ENCODE peak calls at places on chromosomes 7 and 10, in eight cellular contexts. E, U, Y, M, W, S, J and Z are unnamed samples. For H3K4me1, the result is how much of the 10 kb centered on the place peaks cover.

GRCh38 chr10:44935201-44935960 is 24.2 kb upstream of the RASSF4 start:
- DNase-seq in J (peak), W (no peak), S (no peak), M (no peak), Y (no peak), U (no peak), E (peak), Z (no peak)

GRCh38 chr7:17680943-17681351 is 259.3 kb downstream of the SNX13 start:
- DNase-seq in E (peak), J (peak), S (peak), Y (no peak), W (no peak), U (peak), M (peak), Z (no peak)

GRCh38 chr7:75739796-75740672 is 1.3 kb upstream of the HIP1 start:
- DNase-seq in U (no peak), M (no peak), W (no peak), J (no peak), S (no peak), E (peak), Y (no peak), Z (no peak)

GRCh38 chr7:103011650-103012049 is 62.9 kb downstream of the FBXL13 start:
- DNase-seq in M (no peak), S (no peak), Y (no peak), U (no peak), J (no peak), W (no peak), E (peak), Z (no peak)

GRCh38 chr10:13740416-13740815 is 153.7 kb downstream of the PRPF18 start:
- DNase-seq in Y (no peak), S (no peak), M (no peak), E (no peak), W (no peak), J (no peak), U (no peak), Z (no peak)

GRCh38 chr10:69631566-69631965 is 1.5 kb downstream of the FAM241B start:
- DNase-seq in W (no peak), J (no peak), U (no peak), M (no peak), S (no peak), Y (no peak), E (no peak), Z (no peak)

GRCh38 chr7:24980695-24981543 is 941 bp upstream of the OSBPL3 start:
- DNase-seq in U (no peak), W (peak), M (no peak), S (peak), J (peak), E (peak), Y (peak), Z (peak)

GRCh38 chr7:138670594-138670993 is 30.6 kb downstream of the SVOPL start:
- DNase-seq in W (no peak), U (no peak), S (no peak), E (no peak), M (no peak), J (no peak), Y (no peak), Z (no peak)

GRCh38 chr7:106057962-106058901 is 53.9 kb downstream of the SYPL1 start:
- DNase-seq in S (peak), U (peak), M (no peak), E (no peak), W (no peak), J (peak), Y (peak), Z (no peak)

GRCh38 chr10:110733256-110733952 is 89.3 kb downstream of the RBM20 start:
- DNase-seq in Y (no peak), S (no peak), U (no peak), W (no peak), E (no peak), M (no peak), J (peak), Z (no peak)

GRCh38 chr7:37921340-37921805 is 933 bp downstream of the EPDR1 start:
- DNase-seq in E (peak), M (no peak), J (no peak), S (peak), U (no peak), Y (no peak), W (no peak), Z (peak)

GRCh38 chr7:134992626-134993179 is 6.4 kb downstream of the AGBL3 start:
- DNase-seq in W (no peak), U (peak), M (no peak), E (peak), S (no peak), J (no peak), Y (no peak), Z (no peak)

GRCh38 chr7:99469381-99470065 is 3.2 kb upstream of the ZNF789 start:
- DNase-seq in Y (no peak), E (no peak), S (peak), J (no peak), M (no peak), U (no peak), W (no peak), Z (no peak)

GRCh38 chr10:100370561-100370975 is 23.5 kb downstream of the SCD start:
- DNase-seq in U (no peak), M (peak), Y (no peak), E (no peak), J (peak), W (no peak), S (no peak), Z (no peak)

GRCh38 chr7:8131694-8132605 is 130.0 kb downstream of the ICA1 start:
- DNase-seq in S (no peak), M (no peak), J (no peak), U (peak), E (no peak), W (no peak), Y (no peak), Z (no peak)

GRCh38 chr7:128350708-128351295 is 7.1 kb upstream of the RBM28 start:
- DNase-seq in U (no peak), S (no peak), W (no peak), M (no peak), Y (no peak), J (no peak), E (no peak), Z (no peak)

GRCh38 chr7:55019691-55020480 is 1.1 kb downstream of the EGFR start:
- DNase-seq in W (no peak), Y (no peak), J (peak), U (no peak), E (no peak), M (no peak), S (peak), Z (peak)

GRCh38 chr7:124489925-124490324 is 275.7 kb downstream of the GPR37 start:
- DNase-seq in U (no peak), J (no peak), S (no peak), W (no peak), E (no peak), Y (no peak), M (no peak), Z (no peak)

GRCh38 chr7:121313793-121314676 is 14.8 kb upstream of the WNT16 start:
- DNase-seq in Y (no peak), M (peak), E (peak), J (no peak), W (no peak), U (no peak), S (no peak), Z (no peak)

GRCh38 chr7:158025651-158026600 is 561.7 kb downstream of the PTPRN2 start:
- DNase-seq in Y (no peak), E (no peak), S (peak), J (no peak), W (peak), M (no peak), U (no peak), Z (peak)

GRCh38 chr10:114402871-114403544 is 1.3 kb downstream of the AFAP1L2 start:
- DNase-seq in E (no peak), S (peak), J (peak), W (no peak), Y (no peak), M (no peak), U (no peak), Z (no peak)

GRCh38 chr10:124674768-124675222 is 69.4 kb downstream of the FAM53B start:
- DNase-seq in U (no peak), S (no peak), W (no peak), Y (no peak), J (no peak), E (no peak), M (no peak), Z (no peak)

GRCh38 chr7:116138202-116138801 is 72.0 kb upstream of the TES start:
- DNase-seq in W (no peak), E (peak), M (peak), S (peak), U (peak), Y (no peak), J (peak), Z (no peak)

GRCh38 chr10:17199351-17199804 is 2.1 kb downstream of the TRDMT1 start:
- DNase-seq in Y (no peak), S (peak), U (no peak), E (peak), M (no peak), W (no peak), J (peak), Z (no peak)

DNA sequence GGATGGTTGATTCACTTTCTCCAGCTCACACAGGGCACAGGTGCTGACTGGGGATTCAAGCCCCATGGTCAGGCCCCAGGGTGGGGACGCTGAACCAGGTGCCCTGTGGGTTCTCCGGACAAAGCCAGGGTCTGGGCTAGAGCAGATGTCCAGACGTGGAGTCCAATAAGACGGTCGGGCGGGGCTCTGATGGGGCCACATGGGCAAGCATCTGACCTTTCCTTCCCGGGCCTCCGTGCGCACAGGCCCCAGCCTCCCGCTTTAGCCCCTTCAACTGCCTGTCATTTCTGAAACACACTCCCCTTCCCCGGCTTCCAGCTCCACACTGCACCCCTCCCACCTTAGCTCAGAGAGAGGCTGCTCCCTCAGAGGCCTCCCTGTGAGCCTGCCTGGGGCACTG is 153.0 kb upstream of the PPP2R2D start:
- DNase-seq in S (no peak), J (no peak), Y (no peak), W (no peak), E (no peak), M (no peak), U (no peak), Z (peak)
- H3K4me1 ChIP-seq in S (half or more), J (under half), Y (under half), W (under half), E (under half), M (under half), U (under half), Z (under half)

DNA sequence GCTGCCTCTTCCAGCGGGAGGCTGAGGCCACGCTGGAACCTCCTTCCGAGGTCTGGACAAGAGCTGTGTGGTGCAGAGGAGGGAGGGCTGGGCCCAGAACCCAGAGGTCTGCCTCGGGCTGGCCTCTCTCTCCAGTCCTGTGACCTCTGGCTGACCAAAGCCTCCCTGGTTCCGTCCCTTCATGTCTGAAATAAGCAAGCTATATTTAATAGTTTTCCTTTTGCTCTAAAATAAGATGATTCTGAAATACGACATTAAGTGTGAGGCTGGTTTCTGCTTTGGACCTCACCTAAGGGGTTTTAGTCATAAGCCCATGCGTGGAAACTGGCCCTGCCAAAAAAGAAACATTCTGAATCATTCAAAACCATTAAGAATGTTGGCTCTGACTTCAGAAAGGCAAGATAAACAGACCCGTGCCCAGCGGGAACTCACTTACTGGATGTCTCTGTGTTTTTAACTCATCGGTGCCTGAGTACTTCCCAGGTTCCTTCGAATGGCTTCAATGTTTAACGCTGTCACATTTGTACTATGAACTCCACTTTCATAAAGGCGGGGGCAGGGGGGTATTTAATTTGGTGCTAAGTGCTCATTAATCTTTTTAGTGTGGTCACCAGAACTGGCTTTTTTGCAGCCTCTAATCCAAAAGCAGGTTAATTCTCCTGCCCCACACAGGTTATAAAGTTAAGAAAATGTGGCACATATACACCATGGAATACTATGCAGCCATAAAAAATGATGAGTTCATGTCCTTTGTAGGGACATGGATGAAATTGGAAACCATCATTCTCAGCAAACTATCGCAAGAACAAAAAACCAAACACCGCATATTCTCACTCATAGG is 157.5 kb upstream of the KLF14 start:
- DNase-seq in M (peak), U (no peak), W (no peak), E (peak), J (peak), S (no peak), Y (no peak), Z (peak)
- H3K4me3 ChIP-seq in M (no peak), U (no peak), W (peak), E (no peak), J (peak), S (no peak), Y (peak), Z (peak)

GRCh38 chr10:66322777-66323176 is 603.1 kb upstream of the LRRTM3 start:
- DNase-seq in W (no peak), U (no peak), M (no peak), J (no peak), E (no peak), Y (no peak), S (no peak), Z (no peak)
- H3K27ac ChIP-seq in W (no peak), U (no peak), M (no peak), J (no peak), E (peak), Y (no peak), S (no peak), Z (no peak)

GRCh38 chr7:26331789-26332188 is 40.1 kb downstream of the SNX10 start:
- DNase-seq in J (no peak), E (no peak), U (no peak), S (no peak), M (no peak), W (no peak), Y (no peak), Z (no peak)
- H3K4me1 ChIP-seq in J (under half), E (under half), U (under half), S (under half), M (under half), W (under half), Y (under half), Z (under half)

DNA sequence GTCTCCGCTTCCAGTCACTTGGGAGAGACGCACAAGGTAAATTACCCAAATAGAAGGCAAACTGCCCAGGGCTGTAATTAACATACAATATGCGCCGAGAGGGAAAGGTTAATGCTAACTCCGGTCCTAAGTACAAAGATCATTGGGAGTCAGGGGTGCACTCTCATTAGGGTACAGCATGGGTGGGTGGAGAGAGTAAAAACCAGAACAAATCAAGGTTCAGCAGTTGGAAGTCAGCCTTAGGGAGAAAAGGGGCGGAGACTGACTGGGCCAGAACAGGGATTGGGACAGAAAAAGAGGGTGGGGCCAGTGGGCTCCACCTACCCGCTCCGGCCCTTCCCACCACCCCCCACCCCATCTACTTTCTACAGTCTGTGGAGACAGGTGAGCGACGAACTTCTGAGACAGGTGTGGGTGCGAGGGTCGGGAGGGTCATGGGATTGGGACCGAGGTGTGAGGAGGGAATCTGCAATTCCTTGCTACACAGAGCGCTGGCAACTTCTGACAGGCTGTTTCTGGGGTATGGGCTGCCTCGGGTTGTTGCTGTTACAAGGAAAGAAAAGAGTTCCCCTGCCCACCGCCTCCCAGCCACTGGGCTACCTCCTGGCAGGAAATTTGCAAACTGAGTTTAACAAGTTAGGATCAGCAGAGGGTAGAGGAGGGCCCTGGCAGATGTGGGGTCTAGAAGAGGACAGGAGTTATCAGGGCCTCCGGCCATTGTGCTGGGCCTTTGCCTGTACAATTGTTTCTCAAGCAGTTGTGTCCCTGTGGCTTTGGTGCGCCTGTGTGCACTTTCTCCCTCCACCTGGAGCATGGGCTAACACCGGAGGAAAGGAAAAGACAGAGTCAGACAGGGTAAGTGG is at the start of gene TMEM139:
- DNase-seq in Y (no peak), J (no peak), U (no peak), E (no peak), W (no peak), M (no peak), S (peak), Z (no peak)
- H3K4me3 ChIP-seq in Y (no peak), J (peak), U (no peak), E (no peak), W (peak), M (peak), S (no peak), Z (no peak)

DNA sequence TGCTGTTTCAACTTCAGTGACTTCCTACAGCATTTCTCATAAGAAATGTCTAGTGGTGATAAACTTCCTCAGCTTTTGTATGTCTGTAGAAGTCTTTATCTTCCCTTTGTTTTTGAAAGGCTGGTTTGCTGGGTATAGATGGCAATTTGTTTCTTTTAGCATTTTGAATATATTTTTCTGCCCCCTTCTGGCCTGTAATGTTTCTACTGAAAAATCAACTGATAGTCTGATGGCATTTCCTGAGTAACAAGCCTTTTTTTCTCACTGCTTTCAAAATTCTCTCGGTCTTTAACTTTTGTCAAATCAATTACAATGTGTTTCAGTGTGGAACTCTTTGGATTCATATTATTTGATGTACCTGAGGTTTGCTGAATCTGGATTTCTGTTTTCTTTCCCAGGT is 487.1 kb downstream of the ATRNL1 start:
- DNase-seq in Y (no peak), M (no peak), W (no peak), E (no peak), J (no peak), U (no peak), S (no peak), Z (no peak)
- H3K27ac ChIP-seq in Y (no peak), M (no peak), W (no peak), E (no peak), J (no peak), U (no peak), S (no peak), Z (no peak)

GRCh38 chr10:53899463-53899862 is 901.6 kb downstream of the PCDH15 start:
- DNase-seq in J (no peak), W (no peak), E (no peak), M (no peak), S (no peak), U (no peak), Y (no peak), Z (no peak)
- H3K4me1 ChIP-seq in J (under half), W (under half), E (under half), M (under half), S (under half), U (under half), Y (under half), Z (under half)

DNA sequence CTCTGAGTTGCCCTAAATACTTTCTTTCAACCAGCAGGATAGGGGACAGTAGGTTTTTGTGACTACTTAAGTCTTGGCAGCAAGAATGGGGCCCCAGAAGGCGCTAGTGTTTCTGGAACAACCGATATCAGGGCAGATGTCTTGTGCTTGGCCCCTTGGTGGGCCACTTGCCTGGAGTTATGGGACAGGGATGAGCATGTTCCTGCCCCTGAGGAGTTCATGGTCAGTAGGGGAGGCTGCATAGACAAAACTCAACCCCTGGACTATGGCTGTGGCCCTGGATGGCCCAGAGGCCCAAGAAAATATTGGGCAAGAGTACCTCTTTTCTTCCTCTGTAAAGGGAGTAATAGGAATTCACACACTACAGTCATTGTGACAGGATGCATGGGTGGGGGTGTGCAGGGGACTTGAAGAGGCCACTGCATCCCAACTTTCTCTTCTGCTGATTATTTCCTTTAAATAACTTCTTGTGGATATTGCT is 57.7 kb upstream of the IGFBP3 start:
- DNase-seq in W (no peak), M (no peak), U (no peak), J (peak), Y (no peak), S (no peak), E (peak), Z (no peak)
- H3K4me3 ChIP-seq in W (no peak), M (peak), U (no peak), J (no peak), Y (no peak), S (no peak), E (no peak), Z (no peak)

GRCh38 chr10:58514102-58514472 is 1.4 kb downstream of the BICC1 start:
- DNase-seq in U (no peak), Y (no peak), S (no peak), M (no peak), E (no peak), W (no peak), J (peak), Z (no peak)
- H3K27ac ChIP-seq in U (no peak), Y (no peak), S (no peak), M (no peak), E (peak), W (peak), J (peak), Z (peak)